ENCODE peak calls at places on chromosomes 6 and 20, in seven cellular contexts. G is lower lobe of right lung, E is transverse colon, X is neural crest cell, N is foreskin fibroblast, J is pancreas, H is fibroblast of the aortic adventitia. C is an unnamed sample.

GRCh38 chr6:168136001-168136400 is 57.0 kb upstream of the FRMD1 start:
- DNase-seq in G (no peak), E (no peak), X (no peak), N (no peak), J (no peak), H (no peak), C (no peak)

GRCh38 chr6:13395272-13396237 is 67.2 kb upstream of the TBC1D7 start:
- DNase-seq in G (peak), E (peak), X (no peak), N (peak), J (peak), H (peak), C (no peak)

GRCh38 chr20:6121504-6121903 is 1.3 kb downstream of the FERMT1 start:
- DNase-seq in G (no peak), E (no peak), X (no peak), N (no peak), J (no peak), H (no peak), C (no peak)

GRCh38 chr6:8552023-8552422 is 116.7 kb upstream of the SLC35B3 start:
- DNase-seq in G (no peak), E (no peak), X (no peak), N (no peak), J (no peak), H (no peak), C (no peak)

GRCh38 chr20:51463560-51463959 is 79.0 kb downstream of the NFATC2 start:
- DNase-seq in G (no peak), E (no peak), X (no peak), N (no peak), J (no peak), H (no peak), C (no peak)

GRCh38 chr6:43185391-43185790 is 3.4 kb downstream of the CUL9 start:
- DNase-seq in G (no peak), E (no peak), X (no peak), N (no peak), J (no peak), H (no peak), C (no peak)

GRCh38 chr6:152423216-152424103 is 213.7 kb downstream of the SYNE1 start:
- DNase-seq in G (no peak), E (no peak), X (no peak), N (no peak), J (no peak), H (no peak), C (no peak)

GRCh38 chr6:113719545-113719944 is 137.6 kb upstream of the MARCKS start:
- DNase-seq in G (no peak), E (no peak), X (no peak), N (peak), J (no peak), H (peak), C (no peak)

GRCh38 chr6:6788394-6789020 is 200.0 kb downstream of the LY86 start:
- DNase-seq in G (no peak), E (peak), X (no peak), N (no peak), J (no peak), H (no peak), C (no peak)

GRCh38 chr20:19625416-19625815 is 132.6 kb upstream of the RIN2 start:
- DNase-seq in G (no peak), E (no peak), X (no peak), N (no peak), J (no peak), H (no peak), C (no peak)

GRCh38 chr6:21438986-21439352 is 154.6 kb upstream of the SOX4 start:
- DNase-seq in G (no peak), E (no peak), X (no peak), N (peak), J (no peak), H (no peak), C (no peak)

GRCh38 chr20:4038047-4038459 is 22.7 kb upstream of the RNF24 start:
- DNase-seq in G (peak), E (peak), X (no peak), N (peak), J (no peak), H (peak), C (peak)

GRCh38 chr20:1844723-1845523 is 50.3 kb upstream of the SIRPA start:
- DNase-seq in G (peak), E (peak), X (no peak), N (peak), J (no peak), H (peak), C (no peak)

GRCh38 chr6:135883045-135883444 is 31.5 kb downstream of the PDE7B start:
- DNase-seq in G (no peak), E (no peak), X (no peak), N (peak), J (no peak), H (no peak), C (no peak)

GRCh38 chr6:10084276-10084993 is 330.4 kb downstream of the TFAP2A start:
- DNase-seq in G (no peak), E (no peak), X (no peak), N (no peak), J (no peak), H (no peak), C (no peak)

GRCh38 chr6:41778895-41779294 is 805 bp downstream of the FRS3 start:
- DNase-seq in G (no peak), E (no peak), X (no peak), N (no peak), J (peak), H (no peak), C (no peak)

GRCh38 chr6:135812085-135812526 is 39.4 kb upstream of the PDE7B start:
- DNase-seq in G (no peak), E (no peak), X (no peak), N (peak), J (no peak), H (peak), C (no peak)

GRCh38 chr20:24111858-24112257 is 123.3 kb upstream of the GGTLC1 start:
- DNase-seq in G (no peak), E (no peak), X (no peak), N (no peak), J (no peak), H (no peak), C (no peak)

GRCh38 chr6:11537229-11538048 is at the start of gene TMEM170B:
- DNase-seq in G (peak), E (peak), X (peak), N (peak), J (peak), H (peak), C (peak)

GRCh38 chr20:17640146-17640874 is 41.7 kb downstream of the RRBP1 start:
- DNase-seq in G (no peak), E (no peak), X (no peak), N (no peak), J (no peak), H (no peak), C (no peak)

GRCh38 chr6:15512126-15512525 is 150.7 kb downstream of the DTNBP1 start:
- DNase-seq in G (no peak), E (no peak), X (no peak), N (no peak), J (no peak), H (no peak), C (peak)

GRCh38 chr6:11815231-11815630 is 36.6 kb upstream of the ADTRP start:
- DNase-seq in G (no peak), E (no peak), X (no peak), N (peak), J (no peak), H (peak), C (no peak)

GRCh38 chr6:138307816-138308727 is 69.6 kb upstream of the SMIM28 start:
- DNase-seq in G (no peak), E (peak), X (no peak), N (peak), J (no peak), H (peak), C (no peak)
- TF ChIP-seq CTCF in G (peak), E (no peak), X (no peak), N (peak), J (no peak), H (peak), C (no peak)

GRCh38 chr20:34753706-34754461 is 49.7 kb downstream of the TP53INP2 start:
- DNase-seq in G (no peak), E (no peak), X (no peak), N (peak), J (no peak), H (peak), C (no peak)
- TF ChIP-seq CTCF in G (no peak), E (no peak), X (peak), N (no peak), J (no peak), H (no peak), C (no peak)

GRCh38 chr6:1498491-1499113 is 109.2 kb downstream of the FOXF2 start:
- DNase-seq in G (no peak), E (no peak), X (no peak), N (peak), J (no peak), H (no peak), C (no peak)
- TF ChIP-seq CTCF in G (no peak), E (no peak), X (no peak), N (no peak), J (no peak), H (no peak), C (no peak)

GRCh38 chr6:84119277-84119676 is 85.7 kb downstream of the MRAP2 start:
- DNase-seq in G (no peak), E (no peak), X (no peak), N (peak), J (no peak), H (no peak), C (no peak)
- TF ChIP-seq CTCF in G (no peak), E (no peak), X (no peak), N (no peak), J (no peak), H (no peak), C (no peak)

GRCh38 chr20:34404803-34405202 is 41.7 kb downstream of the ITCH start:
- DNase-seq in G (no peak), E (no peak), X (no peak), N (no peak), J (no peak), H (no peak), C (no peak)
- TF ChIP-seq CTCF in G (no peak), E (no peak), X (no peak), N (no peak), J (no peak), H (no peak), C (no peak)

GRCh38 chr20:32456869-32457421 is 98.8 kb downstream of the ASXL1 start:
- DNase-seq in G (no peak), E (no peak), X (peak), N (peak), J (peak), H (no peak), C (peak)
- TF ChIP-seq CTCF in G (peak), E (peak), X (peak), N (peak), J (peak), H (peak), C (peak)